ENCODE peak calls at places on chromosomes 6 and 20, in eight cellular contexts. J is PC-3; V is CD8-positive, alpha-beta T cell; W is sigmoid colon; L is cardiac muscle cell; G is psoas muscle; Y is endothelial cell; Z is NB4. O is an unnamed sample.

GRCh38 chr20:967796-968742 is 34.0 kb downstream of the RSPO4 start:
- DNase-seq in J (peak), V (no peak), W (no peak), L (no peak), G (no peak), Y (no peak), Z (peak), O (no peak)

GRCh38 chr6:75735491-75736186 is 13.4 kb upstream of the MYO6 start:
- DNase-seq in J (peak), V (no peak), W (no peak), L (no peak), G (no peak), Y (no peak), Z (peak), O (peak)

GRCh38 chr6:144768676-144769599 is 483.8 kb downstream of the UTRN start:
- DNase-seq in J (no peak), V (no peak), W (no peak), L (no peak), G (no peak), Y (no peak), Z (no peak), O (no peak)

GRCh38 chr20:46040902-46041535 is 12.0 kb downstream of the SLC12A5 start:
- DNase-seq in J (peak), V (peak), W (no peak), L (peak), G (no peak), Y (peak), Z (peak), O (peak)

GRCh38 chr6:133817460-133818047 is 71.4 kb upstream of the TCF21 start:
- DNase-seq in J (peak), V (peak), W (no peak), L (no peak), G (no peak), Y (peak), Z (peak), O (peak)

GRCh38 chr6:104483225-104483834 is 376.4 kb downstream of the HACE1 start:
- DNase-seq in J (peak), V (no peak), W (no peak), L (peak), G (no peak), Y (no peak), Z (peak), O (no peak)

GRCh38 chr6:132734694-132735236 is 20.9 kb upstream of the VNN1 start:
- DNase-seq in J (peak), V (no peak), W (no peak), L (peak), G (no peak), Y (no peak), Z (peak), O (no peak)

GRCh38 chr20:50632236-50632635 is 59.1 kb downstream of the RIPOR3 start:
- DNase-seq in J (no peak), V (no peak), W (no peak), L (no peak), G (no peak), Y (no peak), Z (no peak), O (no peak)

GRCh38 chr6:117503211-117503610 is 20.7 kb downstream of the DCBLD1 start:
- DNase-seq in J (no peak), V (no peak), W (no peak), L (no peak), G (no peak), Y (no peak), Z (no peak), O (no peak)

GRCh38 chr6:54876365-54876764 is 29.8 kb downstream of the FAM83B start:
- DNase-seq in J (no peak), V (no peak), W (no peak), L (no peak), G (no peak), Y (no peak), Z (no peak), O (no peak)

GRCh38 chr6:14380421-14380820 is 262.8 kb downstream of the CD83 start:
- DNase-seq in J (no peak), V (no peak), W (no peak), L (no peak), G (no peak), Y (no peak), Z (no peak), O (no peak)

GRCh38 chr6:105874835-105875626 is 211.1 kb upstream of the PRDM1 start:
- DNase-seq in J (no peak), V (no peak), W (no peak), L (no peak), G (no peak), Y (no peak), Z (no peak), O (no peak)

GRCh38 chr6:46221221-46221793 is 50.5 kb upstream of the ENPP5 start:
- DNase-seq in J (peak), V (no peak), W (no peak), L (peak), G (no peak), Y (peak), Z (peak), O (peak)

GRCh38 chr6:46218457-46218856 is 47.7 kb upstream of the ENPP5 start:
- DNase-seq in J (no peak), V (no peak), W (no peak), L (no peak), G (no peak), Y (no peak), Z (no peak), O (no peak)

GRCh38 chr6:46219661-46220060 is 48.9 kb upstream of the ENPP5 start:
- DNase-seq in J (no peak), V (no peak), W (no peak), L (no peak), G (no peak), Y (no peak), Z (no peak), O (no peak)

GRCh38 chr6:46222286-46222685 is 51.5 kb upstream of the ENPP5 start:
- DNase-seq in J (no peak), V (no peak), W (no peak), L (no peak), G (no peak), Y (no peak), Z (no peak), O (no peak)

GRCh38 chr6:46220351-46221220 is 49.8 kb upstream of the ENPP5 start:
- DNase-seq in J (no peak), V (no peak), W (no peak), L (no peak), G (no peak), Y (no peak), Z (peak), O (peak)
- TF ChIP-seq CTCF in J (no peak), V (no peak), W (no peak), L (no peak), G (no peak), Y (no peak), Z (no peak), O (no peak)

GRCh38 chr6:101758338-101758737 is 364.8 kb downstream of the GRIK2 start:
- DNase-seq in J (no peak), V (no peak), W (no peak), L (no peak), G (no peak), Y (no peak), Z (no peak), O (no peak)
- TF ChIP-seq CTCF in J (no peak), V (no peak), W (no peak), L (no peak), G (no peak), Y (no peak), Z (no peak), O (no peak)

DNA sequence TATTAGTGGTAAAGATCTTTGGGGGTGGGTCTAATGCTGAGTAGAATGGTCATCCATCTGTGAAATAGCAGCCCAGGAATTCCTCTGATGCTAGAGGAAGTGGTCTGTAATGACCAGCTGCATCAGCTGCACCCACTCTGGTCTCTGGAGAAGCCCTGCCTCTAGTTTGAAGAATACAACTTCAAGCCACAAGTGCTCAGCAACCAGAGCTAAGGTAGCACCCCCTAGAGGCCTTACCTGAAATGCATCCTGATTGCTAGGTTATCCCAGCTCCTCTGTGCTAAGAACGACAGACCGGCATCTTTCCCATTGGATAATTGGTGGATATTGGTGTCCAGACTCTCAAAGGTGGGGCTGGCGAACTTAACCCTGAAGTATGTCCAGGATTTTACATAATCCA is 58.2 kb downstream of the DNAH8 start:
- DNase-seq in J (peak), V (no peak), W (no peak), L (peak), G (no peak), Y (peak), Z (peak), O (peak)
- TF ChIP-seq CTCF in J (peak), V (no peak), W (no peak), L (peak), G (no peak), Y (peak), Z (peak), O (peak)

DNA sequence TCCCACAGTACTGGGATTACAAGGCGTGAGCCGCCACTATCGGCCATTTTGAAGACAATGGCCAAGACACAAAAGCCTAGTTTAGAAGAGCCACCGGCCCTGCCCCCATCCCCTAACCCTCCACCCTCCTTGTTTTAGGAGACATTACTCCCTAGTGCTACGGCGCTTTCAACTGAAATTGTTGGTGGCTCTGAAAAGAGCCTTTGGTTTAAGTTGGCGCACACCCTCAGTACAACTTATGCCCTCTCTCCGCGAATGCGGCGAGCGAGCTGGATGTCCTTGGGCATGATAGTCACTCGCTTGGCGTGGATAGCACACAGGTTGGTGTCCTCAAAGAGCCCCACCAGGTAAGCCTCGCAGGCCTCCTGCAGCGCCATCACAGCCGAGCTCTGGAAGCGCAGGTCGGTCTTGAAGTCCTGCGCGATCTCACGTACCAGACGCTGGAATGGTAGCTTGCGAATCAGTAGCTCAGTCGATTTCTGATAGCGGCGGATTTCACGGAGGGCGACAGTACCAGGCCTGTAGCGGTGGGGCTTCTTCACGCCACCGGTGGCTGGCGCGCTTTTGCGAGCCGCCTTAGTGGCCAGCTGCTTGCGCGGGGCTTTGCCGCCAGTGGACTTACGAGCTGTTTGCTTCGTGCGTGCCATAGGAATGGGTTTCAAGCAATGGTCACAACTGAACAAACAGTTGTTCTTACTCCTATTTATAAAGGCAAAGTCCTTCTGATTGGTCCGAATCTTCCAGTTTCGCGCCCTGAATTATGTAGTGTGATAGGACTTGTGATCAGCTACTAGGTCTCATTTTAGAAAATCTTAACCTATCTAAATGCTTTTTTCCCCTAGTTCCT is 114.8 kb upstream of the BTN3A2 start:
- DNase-seq in J (peak), V (peak), W (peak), L (peak), G (peak), Y (peak), Z (peak), O (peak)
- TF ChIP-seq CTCF in J (peak), V (peak), W (no peak), L (peak), G (peak), Y (peak), Z (peak), O (peak)